ENCODE peak calls at places on chromosomes 11 and 22, in seven cellular contexts. One of them, this sample, is unnamed.

GRCh38 chr11:66476841-66477251 is 3.4 kb upstream of the DPP3 start:
- DNase-seq in neural progenitor cell: peak
- DNase-seq in epithelial cell of esophagus: no peak
- DNase-seq in BJ: no peak
- DNase-seq in IMR-90: no peak
- DNase-seq in stomach: no peak
- DNase-seq in AG04450: no peak
- DNase-seq in this sample: no peak

GRCh38 chr22:48760481-48761238 is 1067.0 kb downstream of the BRD1 start:
- DNase-seq in neural progenitor cell: no peak
- DNase-seq in epithelial cell of esophagus: no peak
- DNase-seq in BJ: no peak
- DNase-seq in IMR-90: no peak
- DNase-seq in stomach: peak
- DNase-seq in AG04450: no peak
- DNase-seq in this sample: no peak

GRCh38 chr11:27183672-27184457 is 143.2 kb downstream of the BBOX1 start:
- DNase-seq in neural progenitor cell: peak
- DNase-seq in epithelial cell of esophagus: peak
- DNase-seq in BJ: no peak
- DNase-seq in IMR-90: peak
- DNase-seq in stomach: peak
- DNase-seq in AG04450: peak
- DNase-seq in this sample: no peak

GRCh38 chr11:13291794-13292193 is 14.2 kb downstream of the BMAL1 start:
- DNase-seq in neural progenitor cell: no peak
- DNase-seq in epithelial cell of esophagus: no peak
- DNase-seq in BJ: no peak
- DNase-seq in IMR-90: no peak
- DNase-seq in stomach: no peak
- DNase-seq in AG04450: no peak
- DNase-seq in this sample: no peak

GRCh38 chr22:50089231-50090140 is at the start of gene MOV10L1:
- DNase-seq in neural progenitor cell: no peak
- DNase-seq in epithelial cell of esophagus: peak
- DNase-seq in BJ: no peak
- DNase-seq in IMR-90: no peak
- DNase-seq in stomach: no peak
- DNase-seq in AG04450: no peak
- DNase-seq in this sample: no peak

GRCh38 chr11:19920982-19921381 is 208.3 kb downstream of the NAV2 start:
- DNase-seq in neural progenitor cell: no peak
- DNase-seq in epithelial cell of esophagus: no peak
- DNase-seq in BJ: no peak
- DNase-seq in IMR-90: no peak
- DNase-seq in stomach: no peak
- DNase-seq in AG04450: no peak
- DNase-seq in this sample: no peak

GRCh38 chr22:24834845-24835570 is 29.0 kb downstream of the SGSM1 start:
- DNase-seq in neural progenitor cell: peak
- DNase-seq in epithelial cell of esophagus: peak
- DNase-seq in BJ: no peak
- DNase-seq in IMR-90: peak
- DNase-seq in stomach: no peak
- DNase-seq in AG04450: no peak
- DNase-seq in this sample: no peak

GRCh38 chr22:26568207-26568706 is 21.7 kb downstream of the TPST2 start:
- DNase-seq in neural progenitor cell: peak
- DNase-seq in epithelial cell of esophagus: peak
- DNase-seq in BJ: no peak
- DNase-seq in IMR-90: peak
- DNase-seq in stomach: no peak
- DNase-seq in AG04450: no peak
- DNase-seq in this sample: no peak

GRCh38 chr11:90219438-90219837 is 3.4 kb downstream of the CHORDC1 start:
- DNase-seq in neural progenitor cell: no peak
- DNase-seq in epithelial cell of esophagus: peak
- DNase-seq in BJ: no peak
- DNase-seq in IMR-90: no peak
- DNase-seq in stomach: no peak
- DNase-seq in AG04450: no peak
- DNase-seq in this sample: no peak

GRCh38 chr22:48098243-48098935 is 1335.9 kb downstream of the TBC1D22A start:
- DNase-seq in neural progenitor cell: no peak
- DNase-seq in epithelial cell of esophagus: no peak
- DNase-seq in BJ: no peak
- DNase-seq in IMR-90: no peak
- DNase-seq in stomach: no peak
- DNase-seq in AG04450: no peak
- DNase-seq in this sample: no peak

GRCh38 chr11:64156235-64157011 is 9.5 kb downstream of the MACROD1 start:
- DNase-seq in neural progenitor cell: no peak
- DNase-seq in epithelial cell of esophagus: no peak
- DNase-seq in BJ: no peak
- DNase-seq in IMR-90: no peak
- DNase-seq in stomach: no peak
- DNase-seq in AG04450: no peak
- DNase-seq in this sample: no peak

GRCh38 chr11:704799-705645 is 1.0 kb upstream of the EPS8L2 start:
- DNase-seq in neural progenitor cell: no peak
- DNase-seq in epithelial cell of esophagus: peak
- DNase-seq in BJ: no peak
- DNase-seq in IMR-90: no peak
- DNase-seq in stomach: peak
- DNase-seq in AG04450: no peak
- DNase-seq in this sample: no peak

GRCh38 chr22:24521791-24522245 is 26.7 kb downstream of the UPB1 start:
- DNase-seq in neural progenitor cell: peak
- DNase-seq in epithelial cell of esophagus: peak
- DNase-seq in BJ: no peak
- DNase-seq in IMR-90: peak
- DNase-seq in stomach: peak
- DNase-seq in AG04450: no peak
- DNase-seq in this sample: peak

GRCh38 chr22:38180841-38181452 is 683 bp downstream of the PLA2G6 start:
- DNase-seq in neural progenitor cell: no peak
- DNase-seq in epithelial cell of esophagus: peak
- DNase-seq in BJ: no peak
- DNase-seq in IMR-90: no peak
- DNase-seq in stomach: peak
- DNase-seq in AG04450: no peak
- DNase-seq in this sample: no peak

GRCh38 chr11:21460082-21460481 is 732.8 kb upstream of the ANO5 start:
- DNase-seq in neural progenitor cell: no peak
- DNase-seq in epithelial cell of esophagus: peak
- DNase-seq in BJ: no peak
- DNase-seq in IMR-90: no peak
- DNase-seq in stomach: no peak
- DNase-seq in AG04450: no peak
- DNase-seq in this sample: peak

GRCh38 chr22:26785942-26786341 is 128.6 kb downstream of the MIAT start:
- DNase-seq in neural progenitor cell: no peak
- DNase-seq in epithelial cell of esophagus: no peak
- DNase-seq in BJ: no peak
- DNase-seq in IMR-90: no peak
- DNase-seq in stomach: no peak
- DNase-seq in AG04450: no peak
- DNase-seq in this sample: no peak

GRCh38 chr11:9219572-9219971 is 45.6 kb downstream of the DENND5A start:
- DNase-seq in neural progenitor cell: no peak
- DNase-seq in epithelial cell of esophagus: peak
- DNase-seq in BJ: peak
- DNase-seq in IMR-90: peak
- DNase-seq in stomach: no peak
- DNase-seq in AG04450: peak
- DNase-seq in this sample: peak

GRCh38 chr11:15563054-15563453 is 448.3 kb downstream of the INSC start:
- DNase-seq in neural progenitor cell: peak
- DNase-seq in epithelial cell of esophagus: no peak
- DNase-seq in BJ: no peak
- DNase-seq in IMR-90: no peak
- DNase-seq in stomach: no peak
- DNase-seq in AG04450: no peak
- DNase-seq in this sample: no peak

GRCh38 chr22:29587938-29588699 is 7.2 kb upstream of the NIPSNAP1 start:
- DNase-seq in neural progenitor cell: no peak
- DNase-seq in epithelial cell of esophagus: peak
- DNase-seq in BJ: peak
- DNase-seq in IMR-90: peak
- DNase-seq in stomach: no peak
- DNase-seq in AG04450: peak
- DNase-seq in this sample: no peak

GRCh38 chr11:40314327-40314726 is 1145.1 kb downstream of the LRRC4C start:
- DNase-seq in neural progenitor cell: no peak
- DNase-seq in epithelial cell of esophagus: no peak
- DNase-seq in BJ: no peak
- DNase-seq in IMR-90: peak
- DNase-seq in stomach: no peak
- DNase-seq in AG04450: no peak
- DNase-seq in this sample: peak

GRCh38 chr11:71207996-71208774 is 44.2 kb downstream of the SHANK2 start:
- DNase-seq in neural progenitor cell: no peak
- DNase-seq in epithelial cell of esophagus: no peak
- DNase-seq in BJ: no peak
- DNase-seq in IMR-90: no peak
- DNase-seq in stomach: no peak
- DNase-seq in AG04450: no peak
- DNase-seq in this sample: no peak

GRCh38 chr11:103086461-103086860 is 5.5 kb downstream of the DCUN1D5 start:
- DNase-seq in neural progenitor cell: no peak
- DNase-seq in epithelial cell of esophagus: peak
- DNase-seq in BJ: no peak
- DNase-seq in IMR-90: peak
- DNase-seq in stomach: no peak
- DNase-seq in AG04450: no peak
- DNase-seq in this sample: no peak

GRCh38 chr22:41732096-41732772 is 32.9 kb downstream of the MEI1 start:
- DNase-seq in neural progenitor cell: no peak
- DNase-seq in epithelial cell of esophagus: no peak
- DNase-seq in BJ: no peak
- DNase-seq in IMR-90: no peak
- DNase-seq in stomach: no peak
- DNase-seq in AG04450: no peak
- DNase-seq in this sample: no peak

GRCh38 chr11:8748317-8748716 is 65.7 kb downstream of the RPL27A start:
- DNase-seq in neural progenitor cell: no peak
- DNase-seq in epithelial cell of esophagus: no peak
- DNase-seq in BJ: no peak
- DNase-seq in IMR-90: no peak
- DNase-seq in stomach: no peak
- DNase-seq in AG04450: no peak
- DNase-seq in this sample: no peak

GRCh38 chr11:45859661-45860140 is 12.4 kb downstream of the CRY2 start:
- DNase-seq in neural progenitor cell: peak
- DNase-seq in epithelial cell of esophagus: peak
- DNase-seq in BJ: peak
- DNase-seq in IMR-90: peak
- DNase-seq in stomach: peak
- DNase-seq in AG04450: peak
- DNase-seq in this sample: no peak

GRCh38 chr22:42313804-42314581 is 43.5 kb upstream of the TCF20 start:
- DNase-seq in neural progenitor cell: peak
- DNase-seq in epithelial cell of esophagus: peak
- DNase-seq in BJ: no peak
- DNase-seq in IMR-90: peak
- DNase-seq in stomach: peak
- DNase-seq in AG04450: no peak
- DNase-seq in this sample: no peak

GRCh38 chr11:119889728-119890280 is 160.8 kb upstream of the NECTIN1 start:
- DNase-seq in neural progenitor cell: no peak
- DNase-seq in epithelial cell of esophagus: no peak
- DNase-seq in BJ: no peak
- DNase-seq in IMR-90: no peak
- DNase-seq in stomach: no peak
- DNase-seq in AG04450: no peak
- DNase-seq in this sample: no peak

GRCh38 chr11:72238492-72239295 is 5.3 kb downstream of the PHOX2A start:
- DNase-seq in neural progenitor cell: no peak
- DNase-seq in epithelial cell of esophagus: no peak
- DNase-seq in BJ: no peak
- DNase-seq in IMR-90: no peak
- DNase-seq in stomach: no peak
- DNase-seq in AG04450: no peak
- DNase-seq in this sample: no peak
- H3K4me3 ChIP-seq in neural progenitor cell: no peak
- H3K4me3 ChIP-seq in epithelial cell of esophagus: no peak
- H3K4me3 ChIP-seq in BJ: no peak
- H3K4me3 ChIP-seq in IMR-90: no peak
- H3K4me3 ChIP-seq in stomach: peak
- H3K4me3 ChIP-seq in AG04450: no peak
- H3K4me3 ChIP-seq in this sample: no peak

GRCh38 chr22:40651563-40652501 is 15.3 kb upstream of the MRTFA start:
- DNase-seq in neural progenitor cell: peak
- DNase-seq in epithelial cell of esophagus: peak
- DNase-seq in BJ: peak
- DNase-seq in IMR-90: peak
- DNase-seq in stomach: peak
- DNase-seq in AG04450: peak
- DNase-seq in this sample: peak

GRCh38 chr22:40653361-40653760 is 16.8 kb upstream of the MRTFA start:
- DNase-seq in neural progenitor cell: no peak
- DNase-seq in epithelial cell of esophagus: no peak
- DNase-seq in BJ: no peak
- DNase-seq in IMR-90: no peak
- DNase-seq in stomach: no peak
- DNase-seq in AG04450: no peak
- DNase-seq in this sample: no peak

GRCh38 chr22:40651057-40651456 is 14.5 kb upstream of the MRTFA start:
- DNase-seq in neural progenitor cell: no peak
- DNase-seq in epithelial cell of esophagus: no peak
- DNase-seq in BJ: no peak
- DNase-seq in IMR-90: no peak
- DNase-seq in stomach: no peak
- DNase-seq in AG04450: no peak
- DNase-seq in this sample: no peak

GRCh38 chr22:40654522-40655167 is 18.1 kb upstream of the MRTFA start:
- DNase-seq in neural progenitor cell: no peak
- DNase-seq in epithelial cell of esophagus: peak
- DNase-seq in BJ: peak
- DNase-seq in IMR-90: peak
- DNase-seq in stomach: peak
- DNase-seq in AG04450: no peak
- DNase-seq in this sample: peak
- TF ChIP-seq CTCF in neural progenitor cell: peak
- TF ChIP-seq CTCF in epithelial cell of esophagus: peak
- TF ChIP-seq CTCF in BJ: peak
- TF ChIP-seq CTCF in IMR-90: peak
- TF ChIP-seq CTCF in stomach: no peak
- TF ChIP-seq CTCF in AG04450: peak
- TF ChIP-seq CTCF in this sample: peak

GRCh38 chr11:35661539-35661938 is 1.0 kb upstream of the TRIM44 start:
- DNase-seq in neural progenitor cell: no peak
- DNase-seq in epithelial cell of esophagus: no peak
- DNase-seq in BJ: no peak
- DNase-seq in IMR-90: no peak
- DNase-seq in stomach: no peak
- DNase-seq in AG04450: no peak
- DNase-seq in this sample: no peak
- H3K4me3 ChIP-seq in neural progenitor cell: no peak
- H3K4me3 ChIP-seq in epithelial cell of esophagus: peak
- H3K4me3 ChIP-seq in BJ: peak
- H3K4me3 ChIP-seq in IMR-90: peak
- H3K4me3 ChIP-seq in stomach: peak
- H3K4me3 ChIP-seq in AG04450: peak
- H3K4me3 ChIP-seq in this sample: peak

GRCh38 chr11:131913267-131913666 is 542.9 kb downstream of the NTM start:
- DNase-seq in neural progenitor cell: no peak
- DNase-seq in epithelial cell of esophagus: no peak
- DNase-seq in BJ: no peak
- DNase-seq in IMR-90: peak
- DNase-seq in stomach: no peak
- DNase-seq in AG04450: no peak
- DNase-seq in this sample: no peak
- TF ChIP-seq CTCF in neural progenitor cell: no peak
- TF ChIP-seq CTCF in epithelial cell of esophagus: no peak
- TF ChIP-seq CTCF in BJ: no peak
- TF ChIP-seq CTCF in IMR-90: no peak
- TF ChIP-seq CTCF in stomach: no peak
- TF ChIP-seq CTCF in AG04450: no peak
- TF ChIP-seq CTCF in this sample: no peak

This sample was measured in retinal pigment epithelial cell.